ENCODE peak calls at places on chromosome 6, in nine cellular contexts. R is upper lobe of left lung, Q is body of pancreas, G is K562, O is IMR-90, M is heart left ventricle, I is HCT116, Y is right lobe of liver, D is GM12878. N is an unnamed sample.

GRCh38 chr6:7053125-7053784 is 54.5 kb upstream of the RREB1 start:
- ATAC-seq in R (no peak), Q (no peak), I (no peak), G (peak; percentile 4), Y (no peak), M (no peak), O (no peak), D (no peak), N (no peak)

GRCh38 chr6:1016329-1017302 is 295.3 kb upstream of the FOXQ1 start:
- ATAC-seq in D (no peak), Q (peak; percentile 84), O (no peak), I (no peak), M (no peak), Y (no peak), G (no peak), R (no peak), N (no peak)

GRCh38 chr6:38279945-38280588 is 359.7 kb downstream of the BTBD9 start:
- ATAC-seq in Y (no peak), G (no peak), D (no peak), M (no peak), I (no peak), Q (no peak), O (no peak), R (peak; percentile 50), N (no peak)

GRCh38 chr6:165986647-165987482 is 180.8 kb downstream of the TBXT start:
- ATAC-seq in I (no peak), O (peak; percentile 4), G (no peak), D (no peak), Y (no peak), Q (no peak), R (peak; percentile 28), M (peak; percentile 25), N (no peak)

GRCh38 chr6:2976571-2977085 is 5.3 kb upstream of the SERPINB6 start:
- ATAC-seq in O (peak; percentile 61), Q (no peak), Y (no peak), G (no peak), D (no peak), I (peak; percentile 48), R (no peak), M (no peak), N (no peak)

GRCh38 chr6:15399651-15400470 is 154.0 kb downstream of the JARID2 start:
- ATAC-seq in Q (peak; percentile 83), D (no peak), O (peak; percentile 90), G (peak; percentile 83), M (peak; percentile 87), R (peak; percentile 81), Y (peak; percentile 77), I (no peak), N (peak; percentile 79)

GRCh38 chr6:81774542-81774941 is 22.1 kb upstream of the TENT5A start:
- ATAC-seq in D (no peak), M (no peak), I (no peak), Q (peak; percentile 71), Y (peak; percentile 95), R (no peak), O (no peak), G (no peak), N (no peak)

GRCh38 chr6:79413562-79414002 is 123.6 kb downstream of the LCA5 start:
- ATAC-seq in M (no peak), Q (no peak), I (no peak), Y (no peak), R (peak; percentile 19), D (no peak), G (no peak), O (no peak), N (no peak)

GRCh38 chr6:32613475-32613874 is 23.7 kb upstream of the HLA-DQA1 start:
- ATAC-seq in M (no peak), I (no peak), D (no peak), O (no peak), G (no peak), R (no peak), Y (no peak), Q (no peak), N (no peak)

GRCh38 chr6:32614366-32615081 is 22.7 kb upstream of the HLA-DQA1 start:
- ATAC-seq in I (no peak), G (no peak), D (no peak), R (peak; percentile 39), M (no peak), Q (no peak), O (no peak), Y (no peak), N (no peak)

GRCh38 chr6:32621372-32621771 is 15.8 kb upstream of the HLA-DQA1 start:
- ATAC-seq in M (no peak), R (no peak), D (no peak), G (no peak), Q (no peak), Y (no peak), O (no peak), I (no peak), N (no peak)

GRCh38 chr6:32615885-32616532 is 21.2 kb upstream of the HLA-DQA1 start:
- ATAC-seq in R (no peak), Q (no peak), Y (no peak), O (no peak), D (no peak), I (no peak), M (no peak), G (no peak), N (no peak)

GRCh38 chr6:32617751-32618150 is 19.5 kb upstream of the HLA-DQA1 start:
- ATAC-seq in M (no peak), I (no peak), Y (no peak), D (no peak), G (no peak), O (no peak), R (no peak), Q (no peak), N (no peak)
- TF ChIP-seq POLR2A in M (no peak), I (no peak), Y (no peak), D (no peak), G (no peak), O (no peak), R (no peak), Q (no peak), N (no peak)

DNA sequence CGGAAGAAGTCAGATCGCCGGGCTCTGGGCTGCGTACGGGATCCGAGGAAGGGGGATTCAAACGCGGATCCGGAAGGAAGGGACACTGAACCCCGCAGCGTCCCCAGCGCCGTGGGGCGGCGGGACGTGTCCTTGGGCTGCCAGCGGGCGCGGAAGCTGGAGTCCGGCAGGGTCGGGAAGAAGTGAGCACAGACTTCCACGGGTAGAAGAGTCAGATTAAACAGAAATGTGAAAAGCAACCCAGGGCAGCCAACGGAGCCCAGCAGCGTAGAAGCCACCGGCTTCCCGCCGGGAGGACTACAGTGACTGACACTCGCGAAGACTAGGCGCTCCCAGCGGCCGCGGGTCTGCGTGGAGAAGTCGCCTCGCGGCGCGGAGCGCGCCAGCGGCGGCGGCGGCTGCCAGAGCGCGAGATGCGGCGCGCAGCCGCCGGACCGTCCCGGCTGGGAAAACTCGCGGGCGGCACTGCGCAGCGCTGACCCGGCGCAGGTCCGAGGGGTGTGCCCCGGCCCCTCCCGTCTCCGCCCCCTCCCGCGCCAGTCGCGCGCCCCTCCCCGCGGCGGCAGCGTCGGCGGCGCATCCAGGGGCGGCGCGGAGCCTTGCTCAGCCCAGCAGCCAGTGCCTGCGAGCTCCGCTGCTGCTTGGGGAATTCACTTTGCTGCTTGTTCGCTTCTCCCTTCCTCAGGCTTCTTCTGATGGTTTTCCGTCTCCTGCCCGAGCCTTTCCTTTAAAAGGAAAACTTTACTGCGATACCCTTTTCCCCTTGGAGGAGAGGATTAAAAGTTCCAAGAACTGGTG is at the start of gene SAMD5:
- ATAC-seq in Y (peak; percentile 69), M (peak; percentile 93), Q (peak; percentile 64), O (peak; percentile 90), I (peak; percentile 82), R (peak; percentile 87), G (peak; percentile 84), D (peak; percentile 49), N (peak; percentile 68)
- TF ChIP-seq CTCF in Y (no peak), M (no peak), Q (no peak), O (no peak), I (no peak), R (no peak), G (no peak), D (no peak), N (no peak)

GRCh38 chr6:158808918-158809678 is 10.1 kb downstream of the EZR start:
- ATAC-seq in G (no peak), O (peak; percentile 46), R (peak; percentile 34), M (peak; percentile 30), D (peak; percentile 69), Y (peak; percentile 62), I (no peak), Q (peak; percentile 72), N (peak; percentile 78)

GRCh38 chr6:158810149-158811095 is 8.7 kb downstream of the EZR start:
- ATAC-seq in Q (no peak), M (no peak), D (no peak), G (no peak), Y (no peak), O (peak; percentile 31), I (no peak), R (no peak), N (no peak)

GRCh38 chr6:158805698-158806373 is 13.3 kb downstream of the EZR start:
- ATAC-seq in O (no peak), I (no peak), R (no peak), M (no peak), Q (no peak), D (no peak), Y (no peak), G (no peak), N (no peak)

GRCh38 chr6:158808442-158808833 is 10.7 kb downstream of the EZR start:
- ATAC-seq in Q (no peak), G (no peak), R (no peak), I (peak; percentile 12), O (no peak), D (no peak), M (no peak), Y (peak; percentile 26), N (no peak)

DNA sequence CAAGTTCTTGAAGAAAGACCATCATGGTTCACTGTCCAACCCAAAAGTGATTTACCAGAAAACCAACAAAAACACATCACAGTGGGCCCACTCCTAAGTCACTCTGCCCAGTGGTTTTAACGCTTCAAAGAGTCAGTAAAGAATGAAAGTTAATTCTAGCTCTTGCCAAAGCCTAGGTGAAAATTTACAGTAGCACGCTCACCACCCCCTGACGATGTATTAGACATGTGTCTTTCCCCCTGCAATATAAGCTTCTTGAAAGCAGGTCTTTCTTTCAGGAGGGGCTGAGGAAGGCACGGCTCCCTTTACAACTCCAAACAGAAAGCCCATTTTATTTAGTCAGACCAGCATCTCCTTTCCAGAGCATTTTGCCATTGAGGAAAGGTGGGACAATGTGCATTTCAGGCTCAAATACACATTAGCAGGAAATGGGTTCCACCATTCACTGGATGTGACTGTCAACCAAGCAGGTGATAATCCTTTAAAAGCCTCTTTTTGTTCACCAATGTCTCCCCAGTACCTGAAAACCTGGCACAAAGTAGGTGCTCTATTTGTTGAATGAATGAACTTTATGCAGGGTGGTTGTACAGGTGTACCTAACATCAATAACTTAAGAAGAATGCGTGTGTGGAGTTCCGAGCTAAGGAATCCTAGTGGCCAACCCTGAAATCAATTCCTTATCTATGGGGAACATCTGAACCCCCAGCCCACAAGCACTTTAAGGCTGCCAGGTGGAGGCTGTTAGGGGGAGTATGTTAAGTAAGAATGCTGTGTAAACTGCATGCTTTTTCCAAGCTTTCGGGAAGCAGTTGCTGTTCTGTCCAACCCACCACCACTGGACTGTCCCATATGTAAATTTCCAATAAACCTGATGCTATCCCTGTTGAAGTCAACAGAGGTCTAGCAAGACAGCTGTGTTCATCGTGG is 11.4 kb downstream of the EZR start:
- ATAC-seq in Y (no peak), O (no peak), R (no peak), I (peak; percentile 5), G (peak; percentile 23), D (peak; percentile 28), Q (no peak), M (no peak), N (no peak)
- H3K27ac ChIP-seq in Y (no peak overlapping the region), O (no peak overlapping the region), R (no peak overlapping the region), I (peak overlapping the region; percentile 92), G (no peak overlapping the region), D (peak overlapping the region; percentile 72), Q (peak overlapping the region; percentile 56), M (no peak overlapping the region), N (peak overlapping the region; percentile 8)

DNA sequence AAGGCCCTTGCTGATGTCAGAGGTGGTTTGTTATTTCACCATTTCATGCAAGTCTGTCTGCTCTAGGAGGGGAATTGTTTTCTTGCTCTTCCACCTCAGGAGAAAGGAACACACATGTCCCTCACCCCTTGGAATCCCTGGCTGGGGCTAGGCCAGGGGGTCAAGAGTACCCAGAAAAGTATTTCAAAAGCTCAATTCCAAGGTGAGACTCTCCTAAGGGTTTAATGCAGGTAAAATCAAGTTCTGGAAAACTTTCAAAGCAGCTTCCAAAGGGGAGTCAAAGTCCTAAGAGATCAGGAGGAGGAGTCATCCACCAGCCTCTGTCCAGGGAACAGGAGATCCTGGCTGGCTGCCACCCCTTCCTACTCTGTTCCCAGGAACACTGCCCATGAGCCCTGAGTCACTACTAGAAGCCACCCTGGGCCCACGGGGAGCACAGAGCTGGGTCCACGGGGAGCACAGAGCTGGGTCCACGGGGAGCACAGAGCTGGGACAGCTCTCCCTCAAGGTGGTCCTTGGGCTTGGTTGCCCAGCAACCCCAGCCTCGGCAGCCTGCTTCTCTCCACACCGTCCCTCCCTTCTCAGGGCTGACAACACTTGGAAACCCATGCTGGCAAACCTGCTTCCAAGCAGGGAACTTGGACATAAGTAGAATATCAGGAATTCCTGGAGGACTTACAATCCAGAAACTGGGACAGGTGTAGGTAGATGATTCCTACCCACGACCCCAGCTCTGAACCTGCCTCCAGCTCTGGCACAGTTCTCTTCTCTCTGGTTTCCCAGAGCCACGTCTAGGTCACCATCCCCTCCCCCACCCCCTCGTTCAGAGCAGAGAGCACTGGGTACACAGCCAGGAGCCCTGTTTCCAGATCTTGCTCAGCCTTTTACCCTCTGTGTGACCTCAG is 35.3 kb upstream of the CDKN1A start:
- ATAC-seq in D (no peak), R (peak; percentile 54), I (peak; percentile 85), M (peak; percentile 97), Y (peak; percentile 92), O (peak; percentile 89), G (no peak), Q (peak; percentile 95), N (peak; percentile 93)
- TF ChIP-seq POLR2A in D (no peak), R (no peak), I (no peak), M (no peak), Y (no peak), O (no peak), G (no peak), Q (no peak), N (no peak)